ENCODE peak calls at places on chromosomes 7 and 10, in four cellular contexts. R, W, E and S are unnamed samples.

GRCh38 chr10:59687657-59688056 is 22.0 kb downstream of the SLC16A9 start:
- DNase-seq in R (no peak), W (no peak), E (no peak), S (no peak)

GRCh38 chr7:15594461-15594860 is 32.6 kb upstream of the AGMO start:
- DNase-seq in E (no peak), R (no peak), W (no peak), S (no peak)

GRCh38 chr7:2573747-2574146 is 15.0 kb downstream of the IQCE start:
- DNase-seq in W (no peak), R (no peak), E (no peak), S (no peak)

GRCh38 chr7:39609462-39610149 is 13.8 kb upstream of the RALA start:
- DNase-seq in W (no peak), R (no peak), E (no peak), S (no peak)

GRCh38 chr7:232571-233455 is 40.4 kb downstream of the FAM20C start:
- DNase-seq in W (no peak), E (no peak), R (no peak), S (no peak)

GRCh38 chr7:378551-379455 is 88.8 kb downstream of the FOXL3 start:
- DNase-seq in W (no peak), E (peak), R (no peak), S (no peak)

GRCh38 chr10:79390551-79391229 is 43.4 kb downstream of the PPIF start:
- DNase-seq in E (peak), W (no peak), R (no peak), S (peak)

GRCh38 chr7:123936388-123936787 is 11.3 kb downstream of the SPAM1 start:
- DNase-seq in R (no peak), E (no peak), W (no peak), S (no peak)

GRCh38 chr10:47277352-47278151 is 22.4 kb upstream of the GDF10 start:
- DNase-seq in E (no peak), W (no peak), R (no peak), S (no peak)

GRCh38 chr10:49446031-49446430 is 50.1 kb upstream of the DRGX start:
- DNase-seq in E (no peak), R (no peak), W (no peak), S (no peak)

GRCh38 chr7:78465894-78466293 is 667.3 kb downstream of the PHTF2 start:
- DNase-seq in E (no peak), R (no peak), W (peak), S (no peak)

GRCh38 chr10:4453950-4454349 is 372.1 kb upstream of the AKR1E2 start:
- DNase-seq in R (no peak), W (no peak), E (no peak), S (no peak)

GRCh38 chr7:99312316-99313203 is 13.1 kb upstream of the ARPC1A start:
- DNase-seq in E (peak), R (peak), W (no peak), S (peak)

GRCh38 chr10:31644931-31645633 is 283.5 kb downstream of the ARHGAP12 start:
- DNase-seq in E (no peak), R (no peak), W (no peak), S (no peak)

GRCh38 chr10:123743441-123744225 is 77.5 kb downstream of the GPR26 start:
- DNase-seq in W (no peak), R (no peak), E (no peak), S (no peak)

DNA sequence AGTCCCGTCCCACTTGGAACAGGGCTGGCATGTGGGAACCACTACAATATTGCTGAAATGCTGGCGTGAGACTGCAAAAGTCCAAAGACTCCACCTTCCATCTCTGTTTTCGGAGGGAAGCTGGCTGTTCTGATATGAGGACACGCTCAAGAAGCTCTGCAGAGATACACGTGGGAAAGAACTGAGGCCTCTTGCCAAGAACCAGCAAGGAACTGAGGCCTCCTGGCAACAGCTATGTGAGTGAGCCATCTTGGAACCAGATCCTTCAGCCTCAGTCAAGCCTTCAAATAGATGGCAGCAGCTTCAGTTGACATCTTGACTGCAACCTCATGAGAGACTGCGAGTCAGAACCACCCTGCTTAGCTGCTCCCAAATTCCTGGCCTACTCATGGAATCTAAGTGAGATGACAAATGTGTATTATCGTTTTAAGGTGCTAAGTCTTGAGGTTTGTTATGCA is 30.8 kb downstream of the SGMS1 start:
- DNase-seq in R (no peak), E (no peak), W (no peak), S (no peak)
- TF ChIP-seq EP300 in R (no peak), E (no peak), W (no peak), S (no peak)

GRCh38 chr10:12377891-12378290 is 28.5 kb downstream of the CAMK1D start:
- DNase-seq in W (no peak), E (no peak), R (no peak), S (no peak)
- H3K27ac ChIP-seq in W (no peak), E (peak), R (no peak), S (no peak)

DNA sequence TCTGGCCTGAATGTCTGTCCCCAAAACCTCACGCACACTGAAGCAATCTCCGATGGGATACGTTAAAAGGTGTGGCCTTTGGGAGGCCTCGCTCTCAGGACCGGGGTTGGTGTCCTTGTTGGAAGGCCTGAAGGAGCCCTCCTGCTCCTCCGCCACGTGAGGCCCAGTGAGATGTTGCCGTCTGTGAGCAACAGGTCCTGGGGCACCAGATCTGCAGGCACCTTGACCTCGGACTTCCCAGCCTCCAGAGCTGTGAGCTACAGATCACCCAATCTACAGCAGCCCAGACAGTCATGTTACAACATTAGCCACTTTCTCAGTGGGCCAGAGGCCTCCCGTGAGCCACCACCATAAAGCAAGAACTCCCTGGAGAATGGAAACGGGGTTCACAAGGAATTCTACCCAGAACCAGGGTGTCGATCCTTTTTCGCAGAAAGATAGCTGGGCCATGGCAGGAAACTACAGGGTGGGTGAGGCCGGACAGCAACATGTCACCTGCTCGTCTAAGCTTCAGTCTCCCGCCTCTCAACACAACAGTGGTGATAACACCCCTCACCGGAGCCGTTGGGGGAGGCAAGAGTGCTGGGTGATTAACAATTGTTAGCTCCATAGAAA is 87.0 kb downstream of the DIP2C start:
- DNase-seq in R (no peak), W (no peak), E (no peak), S (no peak)
- TF ChIP-seq CTCF in R (no peak), W (no peak), E (no peak), S (no peak)

DNA sequence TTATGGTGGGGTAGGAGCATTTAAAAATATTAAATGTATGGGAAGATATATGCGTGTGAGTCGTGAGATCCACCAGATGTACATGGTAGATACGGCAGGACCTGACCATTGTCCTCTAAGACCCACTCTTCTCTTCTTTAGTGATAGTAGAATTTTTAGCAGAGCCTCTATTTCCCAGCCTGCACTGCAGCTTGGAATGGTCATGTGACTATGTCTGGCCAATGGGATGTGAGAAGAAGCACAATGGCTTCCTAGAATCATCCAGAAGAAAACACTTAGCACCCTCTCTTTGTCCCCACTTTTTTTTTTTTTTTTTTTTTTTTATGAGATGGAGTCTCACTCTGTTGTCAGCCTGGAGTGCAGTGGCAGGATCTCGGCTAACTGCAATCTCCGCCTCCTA is 86.6 kb upstream of the CYTH3 start:
- DNase-seq in R (no peak), E (no peak), W (no peak), S (no peak)
- TF ChIP-seq EP300 in R (no peak), E (no peak), W (no peak), S (no peak)

GRCh38 chr10:102230264-102230860 is 4.3 kb downstream of the ELOVL3 start:
- DNase-seq in E (peak), R (peak), W (no peak), S (peak)
- H3K27ac ChIP-seq in E (no peak), R (peak), W (no peak), S (no peak)

GRCh38 chr7:81956520-81956919 is 186.7 kb upstream of the HGF start:
- DNase-seq in R (peak), E (no peak), W (no peak), S (no peak)
- TF ChIP-seq CTCF in R (peak), E (peak), W (peak), S (no peak)